ENCODE peak calls at places on chromosomes 5 and 9, in eight cellular contexts. One of them, this sample, is unnamed.

GRCh38 chr5:121053055-121053985 is 589.2 kb downstream of the PRR16 start:
- DNase-seq in PC-9: no peak
- DNase-seq in AG04449: no peak
- DNase-seq in activated CD4-positive, alpha-beta T cell treated with anti-CD3 and anti-CD28 coated beads, Interleukin-2, amount 50 U/mL, for 4 hours: no peak
- DNase-seq in activated naive CD8-positive, alpha-beta T cell treated with anti-CD3 and anti-CD28 coated beads, Interleukin-2, amount 10 ng/mL, durations not matched to agents 7 days and 5 days: no peak
- DNase-seq in endothelial cell: no peak
- DNase-seq in brain microvascular endothelial cell: no peak
- DNase-seq in H7: no peak
- DNase-seq in this sample: no peak

GRCh38 chr5:174317261-174317894 is 271.9 kb downstream of the NSG2 start:
- DNase-seq in PC-9: no peak
- DNase-seq in AG04449: no peak
- DNase-seq in activated CD4-positive, alpha-beta T cell treated with anti-CD3 and anti-CD28 coated beads, Interleukin-2, amount 50 U/mL, for 4 hours: no peak
- DNase-seq in activated naive CD8-positive, alpha-beta T cell treated with anti-CD3 and anti-CD28 coated beads, Interleukin-2, amount 10 ng/mL, durations not matched to agents 7 days and 5 days: no peak
- DNase-seq in endothelial cell: peak
- DNase-seq in brain microvascular endothelial cell: peak
- DNase-seq in H7: peak
- DNase-seq in this sample: peak

GRCh38 chr5:59348189-59348588 is 545.3 kb downstream of the PDE4D start:
- DNase-seq in PC-9: no peak
- DNase-seq in AG04449: no peak
- DNase-seq in activated CD4-positive, alpha-beta T cell treated with anti-CD3 and anti-CD28 coated beads, Interleukin-2, amount 50 U/mL, for 4 hours: no peak
- DNase-seq in activated naive CD8-positive, alpha-beta T cell treated with anti-CD3 and anti-CD28 coated beads, Interleukin-2, amount 10 ng/mL, durations not matched to agents 7 days and 5 days: no peak
- DNase-seq in endothelial cell: no peak
- DNase-seq in brain microvascular endothelial cell: no peak
- DNase-seq in H7: no peak
- DNase-seq in this sample: no peak

GRCh38 chr5:74199436-74200210 is 440.9 kb downstream of the ENC1 start:
- DNase-seq in PC-9: peak
- DNase-seq in AG04449: peak
- DNase-seq in activated CD4-positive, alpha-beta T cell treated with anti-CD3 and anti-CD28 coated beads, Interleukin-2, amount 50 U/mL, for 4 hours: no peak
- DNase-seq in activated naive CD8-positive, alpha-beta T cell treated with anti-CD3 and anti-CD28 coated beads, Interleukin-2, amount 10 ng/mL, durations not matched to agents 7 days and 5 days: no peak
- DNase-seq in endothelial cell: no peak
- DNase-seq in brain microvascular endothelial cell: no peak
- DNase-seq in H7: no peak
- DNase-seq in this sample: peak

GRCh38 chr5:39433838-39434237 is 9.1 kb upstream of the DAB2 start:
- DNase-seq in PC-9: no peak
- DNase-seq in AG04449: no peak
- DNase-seq in activated CD4-positive, alpha-beta T cell treated with anti-CD3 and anti-CD28 coated beads, Interleukin-2, amount 50 U/mL, for 4 hours: no peak
- DNase-seq in activated naive CD8-positive, alpha-beta T cell treated with anti-CD3 and anti-CD28 coated beads, Interleukin-2, amount 10 ng/mL, durations not matched to agents 7 days and 5 days: no peak
- DNase-seq in endothelial cell: no peak
- DNase-seq in brain microvascular endothelial cell: no peak
- DNase-seq in H7: no peak
- DNase-seq in this sample: no peak

GRCh38 chr9:94183240-94183999 is 75.7 kb upstream of the ZNF169 start:
- DNase-seq in PC-9: no peak
- DNase-seq in AG04449: no peak
- DNase-seq in activated CD4-positive, alpha-beta T cell treated with anti-CD3 and anti-CD28 coated beads, Interleukin-2, amount 50 U/mL, for 4 hours: no peak
- DNase-seq in activated naive CD8-positive, alpha-beta T cell treated with anti-CD3 and anti-CD28 coated beads, Interleukin-2, amount 10 ng/mL, durations not matched to agents 7 days and 5 days: no peak
- DNase-seq in endothelial cell: no peak
- DNase-seq in brain microvascular endothelial cell: no peak
- DNase-seq in H7: no peak
- DNase-seq in this sample: no peak

GRCh38 chr5:96844476-96844990 is 31.8 kb upstream of the ERAP2 start:
- DNase-seq in PC-9: no peak
- DNase-seq in AG04449: no peak
- DNase-seq in activated CD4-positive, alpha-beta T cell treated with anti-CD3 and anti-CD28 coated beads, Interleukin-2, amount 50 U/mL, for 4 hours: no peak
- DNase-seq in activated naive CD8-positive, alpha-beta T cell treated with anti-CD3 and anti-CD28 coated beads, Interleukin-2, amount 10 ng/mL, durations not matched to agents 7 days and 5 days: no peak
- DNase-seq in endothelial cell: no peak
- DNase-seq in brain microvascular endothelial cell: no peak
- DNase-seq in H7: no peak
- DNase-seq in this sample: peak

GRCh38 chr5:74182603-74183002 is 457.9 kb downstream of the ENC1 start:
- DNase-seq in PC-9: no peak
- DNase-seq in AG04449: no peak
- DNase-seq in activated CD4-positive, alpha-beta T cell treated with anti-CD3 and anti-CD28 coated beads, Interleukin-2, amount 50 U/mL, for 4 hours: no peak
- DNase-seq in activated naive CD8-positive, alpha-beta T cell treated with anti-CD3 and anti-CD28 coated beads, Interleukin-2, amount 10 ng/mL, durations not matched to agents 7 days and 5 days: no peak
- DNase-seq in endothelial cell: no peak
- DNase-seq in brain microvascular endothelial cell: no peak
- DNase-seq in H7: no peak
- DNase-seq in this sample: no peak

GRCh38 chr5:140402258-140403074 is 833 bp downstream of the ANKHD1 start:
- DNase-seq in PC-9: peak
- DNase-seq in AG04449: no peak
- DNase-seq in activated CD4-positive, alpha-beta T cell treated with anti-CD3 and anti-CD28 coated beads, Interleukin-2, amount 50 U/mL, for 4 hours: peak
- DNase-seq in activated naive CD8-positive, alpha-beta T cell treated with anti-CD3 and anti-CD28 coated beads, Interleukin-2, amount 10 ng/mL, durations not matched to agents 7 days and 5 days: peak
- DNase-seq in endothelial cell: peak
- DNase-seq in brain microvascular endothelial cell: peak
- DNase-seq in H7: peak
- DNase-seq in this sample: peak

GRCh38 chr5:132498686-132499271 is 8.2 kb upstream of the IRF1 start:
- DNase-seq in PC-9: no peak
- DNase-seq in AG04449: no peak
- DNase-seq in activated CD4-positive, alpha-beta T cell treated with anti-CD3 and anti-CD28 coated beads, Interleukin-2, amount 50 U/mL, for 4 hours: no peak
- DNase-seq in activated naive CD8-positive, alpha-beta T cell treated with anti-CD3 and anti-CD28 coated beads, Interleukin-2, amount 10 ng/mL, durations not matched to agents 7 days and 5 days: no peak
- DNase-seq in endothelial cell: no peak
- DNase-seq in brain microvascular endothelial cell: no peak
- DNase-seq in H7: no peak
- DNase-seq in this sample: peak

GRCh38 chr9:132945186-132946130 is 1.0 kb upstream of the TSC1 start:
- DNase-seq in PC-9: no peak
- DNase-seq in AG04449: no peak
- DNase-seq in activated CD4-positive, alpha-beta T cell treated with anti-CD3 and anti-CD28 coated beads, Interleukin-2, amount 50 U/mL, for 4 hours: no peak
- DNase-seq in activated naive CD8-positive, alpha-beta T cell treated with anti-CD3 and anti-CD28 coated beads, Interleukin-2, amount 10 ng/mL, durations not matched to agents 7 days and 5 days: no peak
- DNase-seq in endothelial cell: no peak
- DNase-seq in brain microvascular endothelial cell: no peak
- DNase-seq in H7: peak
- DNase-seq in this sample: no peak

GRCh38 chr5:77774981-77775772 is 962 bp downstream of the TBCA start:
- DNase-seq in PC-9: no peak
- DNase-seq in AG04449: no peak
- DNase-seq in activated CD4-positive, alpha-beta T cell treated with anti-CD3 and anti-CD28 coated beads, Interleukin-2, amount 50 U/mL, for 4 hours: no peak
- DNase-seq in activated naive CD8-positive, alpha-beta T cell treated with anti-CD3 and anti-CD28 coated beads, Interleukin-2, amount 10 ng/mL, durations not matched to agents 7 days and 5 days: no peak
- DNase-seq in endothelial cell: no peak
- DNase-seq in brain microvascular endothelial cell: peak
- DNase-seq in H7: no peak
- DNase-seq in this sample: no peak

This sample was measured in islet precursor cell.